ENCODE peak calls at places on chromosomes 13 and 19, in six cellular contexts. K is BJ, O is transverse colon, R is chondrocyte, S is OCI-LY7, W is upper lobe of right lung. M is an unnamed sample.

GRCh38 chr19:24086974-24087595 is at the start of gene ZNF254:
- DNase-seq in K (peak), O (peak), R (peak), S (peak), W (peak), M (peak)

GRCh38 chr19:38194061-38194701 is 29.8 kb downstream of the DPF1 start:
- DNase-seq in K (no peak), O (no peak), R (no peak), S (no peak), W (no peak), M (no peak)

GRCh38 chr13:95540848-95541247 is 11.7 kb upstream of the CLDN10 start:
- DNase-seq in K (no peak), O (no peak), R (no peak), S (no peak), W (no peak), M (no peak)

GRCh38 chr13:24511019-24511823 is 1.4 kb downstream of the PARP4 start:
- DNase-seq in K (peak), O (peak), R (no peak), S (peak), W (no peak), M (peak)

GRCh38 chr13:31468114-31468902 is 268.5 kb downstream of the B3GLCT start:
- DNase-seq in K (no peak), O (no peak), R (no peak), S (no peak), W (no peak), M (no peak)

GRCh38 chr13:107376393-107377085 is 808.6 kb upstream of the ARGLU1 start:
- DNase-seq in K (no peak), O (no peak), R (no peak), S (no peak), W (no peak), M (no peak)

GRCh38 chr13:30576528-30576927 is 41.2 kb upstream of the USPL1 start:
- DNase-seq in K (no peak), O (peak), R (no peak), S (no peak), W (no peak), M (peak)

GRCh38 chr13:23175920-23176319 is 4.9 kb upstream of the SGCG start:
- DNase-seq in K (no peak), O (no peak), R (no peak), S (no peak), W (no peak), M (no peak)

GRCh38 chr13:49443327-49443688 is 556 bp downstream of the CAB39L start:
- DNase-seq in K (no peak), O (no peak), R (no peak), S (peak), W (no peak), M (no peak)

GRCh38 chr13:42119875-42120274 is 71.4 kb downstream of the DGKH start:
- DNase-seq in K (no peak), O (no peak), R (no peak), S (no peak), W (no peak), M (no peak)

GRCh38 chr13:26020536-26021290 is 31.1 kb downstream of the SHISA2 start:
- DNase-seq in K (no peak), O (no peak), R (no peak), S (no peak), W (no peak), M (no peak)

GRCh38 chr13:105817011-105817410 is 718.5 kb downstream of the EFNB2 start:
- DNase-seq in K (no peak), O (no peak), R (no peak), S (no peak), W (no peak), M (no peak)

GRCh38 chr19:45884682-45885555 is 1.0 kb downstream of the IRF2BP1 start:
- DNase-seq in K (no peak), O (no peak), R (no peak), S (no peak), W (no peak), M (peak)

GRCh38 chr19:1968279-1969175 is 27.6 kb downstream of the CSNK1G2 start:
- DNase-seq in K (no peak), O (no peak), R (no peak), S (no peak), W (no peak), M (no peak)

GRCh38 chr19:4660181-4660791 is 9.9 kb downstream of the MYDGF start:
- DNase-seq in K (no peak), O (peak), R (no peak), S (peak), W (no peak), M (peak)
- TF ChIP-seq CTCF in K (no peak), O (no peak), R (peak), S (peak), W (peak), M (no peak)

GRCh38 chr19:7386308-7386707 is 37.6 kb downstream of the ARHGEF18 start:
- DNase-seq in K (no peak), O (no peak), R (no peak), S (no peak), W (no peak), M (peak)
- TF ChIP-seq CTCF in K (no peak), O (no peak), R (peak), S (peak), W (no peak), M (no peak)

GRCh38 chr13:76019421-76020044 is 383.4 kb downstream of the LMO7 start:
- DNase-seq in K (no peak), O (no peak), R (peak), S (peak), W (peak), M (no peak)
- TF ChIP-seq CTCF in K (peak), O (no peak), R (peak), S (peak), W (no peak), M (no peak)

GRCh38 chr13:33935969-33936368 is 118.0 kb downstream of the RFC3 start:
- DNase-seq in K (no peak), O (no peak), R (no peak), S (no peak), W (no peak), M (no peak)
- TF ChIP-seq CTCF in K (no peak), O (no peak), R (no peak), S (no peak), W (no peak), M (no peak)

DNA sequence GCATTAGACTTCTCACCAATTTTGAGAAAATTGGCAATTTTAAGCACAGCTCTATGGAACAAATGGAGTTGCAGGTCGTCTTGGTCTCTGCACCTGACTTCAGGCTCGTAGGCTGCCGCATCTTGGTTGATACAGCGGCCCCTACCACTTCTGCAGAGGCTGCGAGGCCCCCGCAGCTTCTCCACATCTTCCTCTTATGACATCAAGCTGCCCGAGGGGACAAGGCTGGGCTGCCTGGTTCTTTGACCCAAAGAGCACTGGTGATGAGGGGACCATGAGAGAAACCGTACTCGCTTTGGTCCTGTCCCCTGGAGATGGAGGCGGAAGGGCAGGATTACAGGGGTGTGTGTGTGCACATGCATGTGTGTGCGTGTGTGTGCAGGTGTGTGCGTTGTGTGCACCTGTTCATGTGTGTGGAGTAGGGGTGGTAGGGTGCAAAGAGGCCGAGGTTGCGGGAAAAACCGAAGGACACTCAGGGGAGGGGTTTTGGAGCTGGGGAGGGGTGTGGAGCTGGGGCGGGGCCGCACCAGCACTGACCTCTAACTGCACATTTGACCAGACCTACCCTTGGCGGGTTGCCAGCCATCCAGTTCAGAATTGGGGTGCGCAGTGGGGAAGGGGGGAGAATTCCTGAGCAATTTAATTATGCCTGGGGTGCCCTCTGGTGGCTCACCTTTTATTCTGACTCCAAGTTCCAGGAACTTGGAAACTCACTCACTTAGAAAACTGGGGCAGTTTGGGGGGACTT is 65.1 kb upstream of the ARHGEF7 start:
- DNase-seq in K (no peak), O (no peak), R (no peak), S (no peak), W (no peak), M (peak)
- TF ChIP-seq CTCF in K (peak), O (peak), R (peak), S (peak), W (peak), M (no peak)

DNA sequence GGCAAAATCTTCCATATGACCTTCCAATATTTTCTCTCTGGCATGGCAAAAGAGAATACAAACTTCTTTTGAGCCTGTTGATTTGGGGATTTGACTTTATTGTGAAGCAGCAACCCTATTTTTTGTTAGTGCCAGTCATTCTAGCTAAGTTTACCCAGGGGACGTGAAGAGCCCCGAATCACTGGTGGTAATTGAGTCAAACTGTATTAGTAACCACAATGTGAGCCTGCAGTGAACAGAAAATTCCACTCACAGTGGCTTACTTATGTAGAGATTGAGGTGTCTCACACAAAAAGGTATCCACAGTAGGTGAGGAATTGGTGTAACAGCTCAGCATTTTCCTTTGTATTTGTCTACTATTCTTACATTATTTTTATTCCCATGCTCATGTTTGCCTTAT is 33.1 kb upstream of the MYCBP2 start:
- DNase-seq in K (no peak), O (no peak), R (no peak), S (no peak), W (no peak), M (no peak)
- TF ChIP-seq CTCF in K (no peak), O (no peak), R (no peak), S (no peak), W (no peak), M (no peak)

GRCh38 chr13:97880298-97880675 is 73.2 kb upstream of the IPO5 start:
- DNase-seq in K (no peak), O (no peak), R (no peak), S (no peak), W (no peak), M (no peak)
- TF ChIP-seq CTCF in K (no peak), O (no peak), R (no peak), S (no peak), W (no peak), M (no peak)

M was measured in activated CD8-positive, alpha-beta T cell treated with anti-CD3 and anti-CD28 coated beads for 36 hours.